ENCODE peak calls at places on chromosomes 4 and X, in seven cellular contexts. Z is trophoblast cell, R is IMR-90, V is H1, K is mesenchymal stem cell, C is H9, Y is neuronal stem cell. I is an unnamed sample.
A peak's percentile ranks its signal among the peaks of the same experiment; 100 is the strongest.

GRCh38 chrX:117743469-117744251 is 372.9 kb downstream of the KLHL13 start:
- DNase-seq in Z (peak; percentile 31), R (peak; percentile 1), V (no peak), K (no peak), C (peak; percentile 34), Y (no peak), I (peak; percentile 40)

GRCh38 chrX:44036336-44036735 is 63.1 kb upstream of the NDP start:
- DNase-seq in Z (peak; percentile 78), R (peak; percentile 55), V (no peak), K (peak; percentile 50), C (no peak), Y (no peak), I (peak; percentile 75)

GRCh38 chrX:71998836-71999509 is 88.3 kb downstream of the NHSL2 start:
- DNase-seq in Z (peak; percentile 70), R (no peak), V (no peak), K (peak; percentile 37), C (peak; percentile 21), Y (no peak), I (peak; percentile 57)

GRCh38 chrX:75107863-75108509 is 48.1 kb downstream of the ABCB7 start:
- DNase-seq in Z (no peak), R (no peak), V (no peak), K (no peak), C (peak; percentile 34), Y (no peak), I (peak; percentile 46)

GRCh38 chrX:139566981-139567380 is 36.4 kb downstream of the F9 start:
- DNase-seq in Z (no peak), R (no peak), V (no peak), K (no peak), C (no peak), Y (no peak), I (no peak)

GRCh38 chr4:65670331-65671031 is at the start of gene EPHA5:
- DNase-seq in Z (peak; percentile 13), R (peak; percentile 41), V (peak; percentile 86), K (peak; percentile 83), C (peak; percentile 92), Y (peak; percentile 70), I (peak; percentile 93)

GRCh38 chr4:15893967-15894366 is 44.6 kb downstream of the FGFBP1 start:
- DNase-seq in Z (peak; percentile 98), R (peak; percentile 98), V (no peak), K (peak; percentile 92), C (no peak), Y (no peak), I (no peak)

GRCh38 chrX:118904218-118904617 is 70.2 kb upstream of the LONRF3 start:
- DNase-seq in Z (no peak), R (no peak), V (no peak), K (no peak), C (no peak), Y (no peak), I (no peak)

GRCh38 chrX:15142084-15142715 is 127.7 kb downstream of the ASB9 start:
- DNase-seq in Z (no peak), R (no peak), V (no peak), K (peak; percentile 0), C (no peak), Y (no peak), I (peak; percentile 37)

GRCh38 chr4:36841583-36842326 is 402.8 kb upstream of the NWD2 start:
- DNase-seq in Z (no peak), R (no peak), V (no peak), K (no peak), C (no peak), Y (no peak), I (no peak)

GRCh38 chr4:94472056-94472826 is 20.5 kb downstream of the PDLIM5 start:
- DNase-seq in Z (no peak), R (peak; percentile 69), V (no peak), K (peak; percentile 67), C (no peak), Y (no peak), I (no peak)

GRCh38 chr4:165312506-165312905 is 15.0 kb upstream of the MSMO1 start:
- DNase-seq in Z (no peak), R (peak; percentile 81), V (no peak), K (peak; percentile 48), C (no peak), Y (no peak), I (no peak)

GRCh38 chrX:115533485-115533884 is 27.5 kb upstream of the PLS3 start:
- DNase-seq in Z (peak; percentile 13), R (peak; percentile 60), V (no peak), K (peak; percentile 25), C (no peak), Y (no peak), I (no peak)

GRCh38 chr4:7607156-7607910 is 172.6 kb upstream of the PSAPL1 start:
- DNase-seq in Z (no peak), R (peak; percentile 16), V (no peak), K (no peak), C (no peak), Y (no peak), I (no peak)

GRCh38 chr4:16609170-16609758 is 289.2 kb downstream of the LDB2 start:
- DNase-seq in Z (no peak), R (no peak), V (no peak), K (no peak), C (peak; percentile 46), Y (no peak), I (peak; percentile 31)

GRCh38 chr4:74640111-74640903 is 154.0 kb downstream of the BTC start:
- DNase-seq in Z (no peak), R (peak; percentile 92), V (no peak), K (peak; percentile 86), C (no peak), Y (no peak), I (no peak)

GRCh38 chr4:94947681-94948108 is 189.9 kb downstream of the BMPR1B start:
- DNase-seq in Z (peak; percentile 95), R (no peak), V (no peak), K (no peak), C (peak; percentile 27), Y (no peak), I (peak; percentile 87)

GRCh38 chr4:169621754-169622481 is 1.5 kb downstream of the CLCN3 start:
- DNase-seq in Z (no peak), R (peak; percentile 90), V (no peak), K (peak; percentile 94), C (no peak), Y (no peak), I (no peak)

GRCh38 chrX:109964390-109964789 is 38.5 kb upstream of the TMEM164 start:
- DNase-seq in Z (no peak), R (no peak), V (no peak), K (no peak), C (no peak), Y (no peak), I (no peak)

GRCh38 chr4:2731907-2732314 is 24.2 kb downstream of the TNIP2 start:
- DNase-seq in Z (no peak), R (no peak), V (no peak), K (no peak), C (no peak), Y (no peak), I (no peak)

GRCh38 chrX:8783100-8784098 is 17.8 kb downstream of the FAM9A start:
- DNase-seq in Z (peak; percentile 47), R (peak; percentile 4), V (peak; percentile 71), K (no peak), C (peak; percentile 72), Y (no peak), I (peak; percentile 58)

DNA sequence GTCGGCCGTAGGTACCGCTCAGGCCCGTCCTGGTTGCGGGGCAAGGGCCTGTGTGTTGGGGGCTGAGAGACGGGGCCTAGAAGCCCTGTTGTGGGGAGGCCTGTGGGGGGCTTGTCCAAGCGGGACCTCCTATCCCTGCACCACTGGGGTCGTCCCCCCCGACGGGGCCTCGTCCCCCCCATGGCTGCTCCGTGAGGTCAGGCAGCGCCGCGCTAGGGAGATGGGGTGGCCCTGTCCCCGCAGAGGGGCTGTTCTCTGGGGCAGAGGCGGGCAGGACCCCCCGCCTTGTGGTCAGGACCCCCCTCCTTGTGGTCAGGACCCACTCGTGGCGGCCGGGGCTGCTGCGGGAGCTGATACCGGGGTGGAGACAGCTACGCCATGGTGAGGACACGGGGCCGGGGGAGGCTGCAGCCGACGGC is 12.1 kb upstream of the GTPBP6 start:
- DNase-seq in Z (no peak), R (no peak), V (no peak), K (no peak), C (no peak), Y (no peak), I (no peak)
- H3K4me1 ChIP-seq in Z (peaks cover 8% of the 10 kb centered on the region), R (peaks cover 3% of the 10 kb centered on the region), V (peaks cover 4% of the 10 kb centered on the region), K (peaks cover 15% of the 10 kb centered on the region), C (no peaks in the 10 kb centered on the region), Y (peaks cover 6% of the 10 kb centered on the region), I (no peaks in the 10 kb centered on the region)

GRCh38 chrX:153102436-153102835 is 30.2 kb downstream of the PNMA6A start:
- DNase-seq in Z (no peak), R (no peak), V (no peak), K (no peak), C (no peak), Y (no peak), I (peak; percentile 0)
- H2BK120ac ChIP-seq in Z (no peak overlapping the region), R (no peak overlapping the region), V (no peak overlapping the region), K (no peak overlapping the region), C (no peak overlapping the region), Y (no peak overlapping the region), I (no peak overlapping the region)

GRCh38 chr4:41452484-41453225 is 85.3 kb upstream of the LIMCH1 start:
- DNase-seq in Z (no peak), R (no peak), V (no peak), K (no peak), C (no peak), Y (no peak), I (no peak)

GRCh38 chr4:41454393-41454792 is 83.6 kb upstream of the LIMCH1 start:
- DNase-seq in Z (peak; percentile 83), R (no peak), V (no peak), K (no peak), C (no peak), Y (no peak), I (peak; percentile 57)

GRCh38 chr4:41456559-41457101 is 81.3 kb upstream of the LIMCH1 start:
- DNase-seq in Z (no peak), R (no peak), V (no peak), K (no peak), C (no peak), Y (no peak), I (no peak)

GRCh38 chr4:41458689-41459088 is 79.3 kb upstream of the LIMCH1 start:
- DNase-seq in Z (no peak), R (no peak), V (no peak), K (no peak), C (no peak), Y (no peak), I (no peak)

DNA sequence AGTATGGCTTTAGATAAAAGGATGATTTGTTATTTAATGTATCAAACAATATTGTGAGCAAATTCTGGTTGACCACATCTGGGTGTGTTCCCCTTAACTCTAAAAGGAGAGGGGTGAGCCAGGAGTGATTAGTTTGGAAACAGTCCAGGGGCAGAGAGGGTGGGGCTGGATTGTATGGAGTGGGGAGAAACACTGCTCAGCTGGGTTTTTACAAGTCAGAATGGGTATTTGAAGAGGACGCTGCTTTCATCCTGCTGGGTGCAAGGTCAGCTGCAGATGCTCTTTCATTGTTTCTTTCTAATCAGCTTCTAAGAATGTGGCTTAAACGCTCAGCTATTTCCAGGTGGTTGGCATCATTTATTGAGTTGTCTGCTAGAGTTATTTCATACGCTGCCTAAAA is 82.7 kb upstream of the LIMCH1 start:
- DNase-seq in Z (peak; percentile 49), R (no peak), V (no peak), K (no peak), C (peak; percentile 43), Y (no peak), I (peak; percentile 55)
- H3K4me1 ChIP-seq in Z (peaks cover 2% of the 10 kb centered on the region), R (no peaks in the 10 kb centered on the region), V (peaks cover 12% of the 10 kb centered on the region), K (no peaks in the 10 kb centered on the region), C (peaks cover 4% of the 10 kb centered on the region), Y (peaks cover 25% of the 10 kb centered on the region), I (peaks cover 2% of the 10 kb centered on the region)

DNA sequence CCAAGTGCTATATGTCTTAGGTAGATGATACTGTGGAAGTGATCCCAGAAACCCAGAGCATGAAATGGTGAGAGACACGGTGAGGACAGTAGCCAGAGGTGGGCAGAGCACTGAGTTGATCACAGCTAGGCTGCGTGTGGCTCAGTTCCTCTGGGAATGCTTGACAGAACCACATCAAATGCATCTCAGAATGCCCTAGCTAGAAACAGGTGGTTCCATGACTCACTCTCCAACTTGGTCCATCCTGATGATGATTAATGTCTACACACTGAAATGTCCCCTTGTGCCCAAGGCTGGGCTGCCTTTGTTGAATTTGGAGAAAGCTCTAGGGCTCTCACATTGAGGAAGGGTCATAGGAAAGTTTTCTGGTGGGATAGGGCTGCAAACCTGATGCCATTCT is 113.6 kb downstream of the ZNF518B start:
- DNase-seq in Z (peak; percentile 40), R (no peak), V (no peak), K (no peak), C (no peak), Y (no peak), I (no peak)
- H2BK120ac ChIP-seq in Z (peak overlapping the region; percentile 75), R (no peak overlapping the region), V (no peak overlapping the region), K (no peak overlapping the region), C (no peak overlapping the region), Y (no peak overlapping the region), I (no peak overlapping the region)

I was measured in mesendoderm.